ENCODE peak calls at places on chromosomes 7 and 10, in seven cellular contexts. Q is breast epithelium, V is sigmoid colon, T is spleen, J is transverse colon, N is NB4, Z is IMR-90. H is an unnamed sample.

GRCh38 chr7:3537210-3537875 is 236.3 kb downstream of the SDK1 start:
- DNase-seq in N (no peak), V (no peak), Z (peak; percentile 80), J (no peak), Q (no peak), T (no peak), H (no peak)

GRCh38 chr10:34789993-34790506 is 25.0 kb downstream of the PARD3 start:
- DNase-seq in Z (no peak), V (no peak), Q (no peak), N (peak; percentile 33), J (no peak), T (no peak), H (peak; percentile 62)

GRCh38 chr7:54788664-54789063 is 29.7 kb upstream of the SEC61G start:
- DNase-seq in N (peak; percentile 69), J (peak; percentile 20), T (no peak), Q (no peak), V (peak; percentile 72), Z (peak; percentile 96), H (no peak)

GRCh38 chr7:105838273-105839141 is 37.9 kb downstream of the ATXN7L1 start:
- DNase-seq in Z (peak; percentile 73), J (peak; percentile 71), T (no peak), V (no peak), Q (peak; percentile 49), N (no peak), H (no peak)

GRCh38 chr7:46685051-46685450 is 764.0 kb upstream of the IGFBP3 start:
- DNase-seq in N (peak; percentile 9), V (no peak), Q (no peak), J (no peak), Z (no peak), T (no peak), H (no peak)

GRCh38 chr10:119090968-119091367 is 10.4 kb upstream of the EIF3A start:
- DNase-seq in T (no peak), Q (no peak), J (peak; percentile 50), Z (peak; percentile 68), V (no peak), N (peak; percentile 92), H (no peak)

GRCh38 chr10:49076741-49077521 is 38.4 kb downstream of the VSTM4 start:
- DNase-seq in N (no peak), Q (no peak), Z (no peak), V (no peak), J (no peak), T (peak; percentile 11), H (no peak)

GRCh38 chr10:116049644-116050043 is 223.4 kb downstream of the GFRA1 start:
- DNase-seq in J (no peak), N (no peak), Q (no peak), Z (no peak), V (no peak), T (no peak), H (no peak)

GRCh38 chr7:147415991-147416390 is 1174.6 kb upstream of the C7orf33 start:
- DNase-seq in T (no peak), N (no peak), Q (no peak), Z (peak; percentile 35), J (no peak), V (no peak), H (no peak)

GRCh38 chr10:89357955-89358354 is 19.9 kb upstream of the IFIT1B start:
- DNase-seq in N (peak; percentile 27), V (no peak), J (no peak), Q (no peak), T (no peak), Z (no peak), H (no peak)

GRCh38 chr10:110244550-110244949 is 37.1 kb downstream of the MXI1 start:
- DNase-seq in J (no peak), V (no peak), Z (no peak), T (no peak), Q (no peak), N (no peak), H (no peak)

GRCh38 chr10:124708922-124709520 is 35.2 kb downstream of the FAM53B start:
- DNase-seq in Z (no peak), N (no peak), Q (no peak), J (no peak), V (no peak), T (peak; percentile 67), H (no peak)

GRCh38 chr10:71393841-71394475 is 2.8 kb upstream of the CDH23 start:
- DNase-seq in Q (no peak), J (no peak), Z (no peak), T (no peak), N (no peak), V (no peak), H (no peak)

GRCh38 chr7:30162622-30163124 is 27.9 kb downstream of the MTURN start:
- DNase-seq in V (no peak), J (no peak), Q (no peak), N (peak; percentile 74), Z (peak; percentile 59), T (no peak), H (no peak)

GRCh38 chr7:42224391-42225003 is 12.5 kb downstream of the GLI3 start:
- DNase-seq in N (no peak), V (no peak), Z (no peak), T (no peak), J (no peak), Q (no peak), H (no peak)

GRCh38 chr7:20064974-20065862 is 152.0 kb downstream of the MACC1 start:
- DNase-seq in V (no peak), T (no peak), N (no peak), J (no peak), Q (no peak), Z (peak; percentile 12), H (no peak)

GRCh38 chr7:1022356-1022755 is 22.0 kb upstream of the GPR146 start:
- DNase-seq in J (no peak), N (no peak), Q (no peak), Z (no peak), T (peak; percentile 52), V (no peak), H (no peak)

GRCh38 chr7:148153611-148154010 is 437.0 kb upstream of the C7orf33 start:
- DNase-seq in V (no peak), Q (no peak), Z (no peak), N (no peak), T (peak; percentile 81), J (peak; percentile 18), H (no peak)

GRCh38 chr10:110978204-110978603 is 58.8 kb downstream of the SHOC2 start:
- DNase-seq in J (no peak), Q (no peak), V (no peak), T (no peak), Z (peak; percentile 25), N (no peak), H (no peak)

GRCh38 chr7:22425361-22425760 is 68.4 kb upstream of the RAPGEF5 start:
- DNase-seq in V (no peak), Z (no peak), J (no peak), T (no peak), Q (no peak), N (no peak), H (no peak)

GRCh38 chr10:120580651-120581259 is 123.7 kb downstream of the PLPP4 start:
- DNase-seq in J (peak; percentile 16), T (no peak), Z (no peak), N (no peak), V (no peak), Q (no peak), H (no peak)

GRCh38 chr7:322708-323111 is 32.7 kb downstream of the FOXL3 start:
- DNase-seq in V (no peak), J (no peak), Z (no peak), T (no peak), N (no peak), Q (no peak), H (no peak)

GRCh38 chr7:130844811-130845580 is 111.0 kb upstream of the KLF14 start:
- DNase-seq in T (no peak), J (no peak), V (no peak), Z (peak; percentile 56), Q (no peak), N (no peak), H (no peak)

GRCh38 chr7:120864146-120864920 is 6.4 kb upstream of the TSPAN12 start:
- DNase-seq in J (no peak), N (no peak), Q (no peak), Z (no peak), T (no peak), V (no peak), H (no peak)
- TF ChIP-seq POLR2A in J (no peak), N (no peak), Q (no peak), Z (no peak), T (no peak), V (no peak), H (no peak)

GRCh38 chr10:79285315-79286185 is 61.7 kb upstream of the PPIF start:
- DNase-seq in Z (no peak), Q (no peak), T (no peak), V (no peak), J (no peak), N (peak; percentile 44), H (peak; percentile 47)
- TF ChIP-seq POLR2A in Z (no peak), Q (no peak), T (no peak), V (no peak), J (no peak), N (no peak), H (no peak)

GRCh38 chr7:44111759-44112158 is 7.6 kb downstream of the AEBP1 start:
- DNase-seq in Z (no peak), N (no peak), J (no peak), T (peak; percentile 66), Q (no peak), V (no peak), H (no peak)

GRCh38 chr7:44113764-44114354 is 9.5 kb downstream of the POLD2 start:
- DNase-seq in Q (no peak), N (no peak), Z (no peak), J (no peak), V (no peak), T (no peak), H (no peak)

GRCh38 chr7:44112997-44113763 is 9.0 kb downstream of the AEBP1 start:
- DNase-seq in V (no peak), J (no peak), T (peak; percentile 69), Q (no peak), Z (no peak), N (no peak), H (no peak)

GRCh38 chr7:44110724-44111635 is 6.8 kb downstream of the AEBP1 start:
- DNase-seq in N (no peak), J (no peak), V (no peak), Q (no peak), T (no peak), Z (no peak), H (no peak)

GRCh38 chr7:44112231-44112996 is 8.3 kb downstream of the AEBP1 start:
- DNase-seq in T (peak; percentile 64), Z (no peak), J (no peak), V (peak; percentile 71), Q (no peak), N (no peak), H (no peak)
- TF ChIP-seq POLR2A in T (no peak), Z (no peak), J (no peak), V (no peak), Q (no peak), N (peak; percentile 22), H (no peak)

DNA sequence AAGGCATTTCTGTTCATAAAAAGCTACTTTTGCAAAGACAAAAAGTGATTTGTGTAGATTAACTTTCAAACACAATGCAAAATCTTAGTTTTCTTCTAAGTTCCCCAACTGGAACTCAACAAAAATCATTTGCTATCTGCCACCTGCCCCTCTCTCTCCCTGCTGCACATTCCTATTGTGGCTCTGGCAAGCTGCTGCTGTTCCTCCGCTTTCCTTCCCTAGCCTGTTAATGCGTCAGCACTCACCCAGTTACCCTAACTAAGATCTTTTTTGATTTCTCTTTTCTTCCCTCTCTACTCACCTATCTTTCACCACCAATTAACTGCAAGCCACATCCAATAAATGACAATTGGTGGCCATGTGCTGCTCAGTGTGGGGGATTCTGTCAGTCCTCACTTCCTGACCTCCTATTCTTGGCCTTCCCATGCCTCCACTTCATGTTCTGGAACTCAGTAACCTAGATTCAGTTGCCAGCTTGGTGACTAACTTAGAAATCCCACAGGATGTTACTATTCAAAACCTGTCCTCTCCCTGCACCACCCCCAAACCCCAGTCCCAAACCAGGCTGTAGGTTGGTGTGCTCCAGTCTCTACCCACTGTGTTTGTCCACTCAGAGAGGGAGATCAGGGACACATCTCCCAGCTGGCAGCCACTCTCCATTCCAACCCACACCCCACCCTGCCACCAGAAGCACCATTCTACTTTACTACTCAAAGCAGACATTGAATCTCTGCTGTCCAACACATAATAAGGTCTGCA is 140.2 kb upstream of the CTTNBP2 start:
- DNase-seq in J (no peak), T (no peak), V (no peak), Z (no peak), N (no peak), Q (no peak), H (no peak)
- TF ChIP-seq POLR2A in J (no peak), T (no peak), V (no peak), Z (no peak), N (no peak), Q (no peak), H (no peak)

H was measured in Peyer's patch.